ENCODE peak calls at places on chromosomes 13 and 19, in seven cellular contexts. J is H9, G is heart left ventricle, P is caudate nucleus, E is kidney tubule cell, B is PC-3, S is RPMI8226. U is an unnamed sample.

GRCh38 chr19:55095260-55096060 is 19.8 kb downstream of the EPS8L1 start:
- DNase-seq in J (peak), G (no peak), P (no peak), E (no peak), B (no peak), S (no peak), U (no peak)

GRCh38 chr19:18768997-18769891 is 21.9 kb downstream of the COMP start:
- DNase-seq in J (no peak), G (no peak), P (no peak), E (no peak), B (no peak), S (no peak), U (no peak)

GRCh38 chr19:45883881-45884681 is 1.9 kb downstream of the IRF2BP1 start:
- DNase-seq in J (no peak), G (no peak), P (no peak), E (no peak), B (no peak), S (no peak), U (peak)

GRCh38 chr19:46426506-46427162 is 2.1 kb downstream of the PNMA8C start:
- DNase-seq in J (peak), G (no peak), P (peak), E (peak), B (no peak), S (peak), U (peak)

GRCh38 chr19:40464059-40465024 is 1.2 kb downstream of the BLVRB start:
- DNase-seq in J (peak), G (peak), P (peak), E (peak), B (peak), S (peak), U (peak)

GRCh38 chr13:34164585-34164984 is 346.6 kb downstream of the RFC3 start:
- DNase-seq in J (no peak), G (no peak), P (no peak), E (peak), B (peak), S (no peak), U (no peak)

GRCh38 chr19:57099199-57099661 is 20.6 kb upstream of the USP29 start:
- DNase-seq in J (peak), G (peak), P (peak), E (peak), B (peak), S (peak), U (peak)

GRCh38 chr19:45640849-45641273 is 1.7 kb upstream of the EML2 start:
- DNase-seq in J (peak), G (no peak), P (no peak), E (no peak), B (peak), S (no peak), U (peak)

GRCh38 chr19:19822148-19822429 is 539 bp upstream of the ZNF506 start:
- DNase-seq in J (no peak), G (no peak), P (no peak), E (no peak), B (no peak), S (no peak), U (no peak)

GRCh38 chr19:13037161-13037560 is 41.9 kb downstream of the NFIX start:
- DNase-seq in J (no peak), G (no peak), P (no peak), E (peak), B (peak), S (no peak), U (peak)

GRCh38 chr13:33004454-33004853 is 11.8 kb upstream of the KL start:
- DNase-seq in J (no peak), G (peak), P (no peak), E (no peak), B (no peak), S (no peak), U (no peak)

U was measured in left colon.